ENCODE peak calls at places on chromosome 9, in six cellular contexts. K is stimulated activated CD4-positive, alpha-beta T cell treated with anti-CD3 and anti-CD28 coated beads, Interleukin-1b, Interleukin-23, amount 100 ng/mL, for 48 hours; B is coronary artery; P is stimulated activated CD8-positive, alpha-beta memory T cell treated with anti-CD3 and anti-CD28 coated beads, Interleukin-7, amount 100 ng/mL, for 1 hour; X is NCI-H774; L is pons. M is an unnamed sample.

GRCh38 chr9:3887798-3888495 is 362.1 kb upstream of the RFX3 start:
- DNase-seq in K (no peak), B (no peak), P (no peak), X (no peak), L (no peak), M (no peak)

GRCh38 chr9:93081081-93081529 is 14.9 kb upstream of the CARD19 start:
- DNase-seq in K (no peak), B (peak; percentile 55), P (no peak), X (no peak), L (no peak), M (no peak)

GRCh38 chr9:128243486-128244415 is 32.1 kb downstream of the GOLGA2 start:
- DNase-seq in K (no peak), B (no peak), P (no peak), X (no peak), L (no peak), M (no peak)

GRCh38 chr9:77449177-77450092 is 198.7 kb downstream of the GNA14 start:
- DNase-seq in K (no peak), B (no peak), P (no peak), X (no peak), L (no peak), M (no peak)

GRCh38 chr9:98834386-98834785 is 26.9 kb downstream of the GALNT12 start:
- DNase-seq in K (no peak), B (no peak), P (no peak), X (no peak), L (no peak), M (no peak)

GRCh38 chr9:100408541-100409175 is 18.3 kb upstream of the MSANTD3 start:
- DNase-seq in K (no peak), B (no peak), P (no peak), X (no peak), L (no peak), M (no peak)

GRCh38 chr9:35353731-35354365 is 136.1 kb upstream of the RUSC2 start:
- DNase-seq in K (no peak), B (no peak), P (no peak), X (no peak), L (no peak), M (no peak)

GRCh38 chr9:96241391-96241809 is 60.6 kb downstream of the HSD17B3 start:
- DNase-seq in K (peak; percentile 74), B (no peak), P (no peak), X (no peak), L (no peak), M (no peak)

GRCh38 chr9:89311346-89312153 is 555 bp downstream of the CKS2 start:
- DNase-seq in K (no peak), B (peak; percentile 76), P (no peak), X (no peak), L (no peak), M (peak; percentile 17)

GRCh38 chr9:37999501-38000189 is 69.4 kb downstream of the SHB start:
- DNase-seq in K (peak; percentile 11), B (no peak), P (no peak), X (no peak), L (peak; percentile 87), M (peak; percentile 25)

GRCh38 chr9:35736201-35736633 is 3.8 kb downstream of the CREB3 start:
- DNase-seq in K (peak; percentile 64), B (no peak), P (no peak), X (peak; percentile 27), L (peak; percentile 64), M (peak; percentile 70)

GRCh38 chr9:17578911-17579793 is at the start of gene SH3GL2:
- DNase-seq in K (peak; percentile 9), B (no peak), P (no peak), X (peak; percentile 95), L (no peak), M (peak; percentile 40)

GRCh38 chr9:14153310-14153720 is 160.6 kb downstream of the NFIB start:
- DNase-seq in K (no peak), B (no peak), P (no peak), X (no peak), L (no peak), M (no peak)

GRCh38 chr9:107251756-107252322 is 31.2 kb upstream of the RAD23B start:
- DNase-seq in K (no peak), B (no peak), P (no peak), X (no peak), L (peak; percentile 18), M (no peak)

GRCh38 chr9:127980056-127980705 is 608 bp downstream of the EEIG1 start:
- DNase-seq in K (no peak), B (no peak), P (no peak), X (peak; percentile 75), L (peak; percentile 3), M (peak; percentile 28)

GRCh38 chr9:91334053-91334452 is 27.7 kb downstream of the AUH start:
- DNase-seq in K (peak; percentile 34), B (no peak), P (no peak), X (no peak), L (no peak), M (no peak)

GRCh38 chr9:71680189-71680983 is 87.9 kb downstream of the CEMIP2 start:
- DNase-seq in K (no peak), B (no peak), P (no peak), X (no peak), L (no peak), M (no peak)

GRCh38 chr9:19828586-19828985 is 39.7 kb upstream of the SLC24A2 start:
- DNase-seq in K (no peak), B (no peak), P (no peak), X (no peak), L (no peak), M (no peak)

GRCh38 chr9:113523421-113524141 is 60.1 kb downstream of the RGS3 start:
- DNase-seq in K (peak; percentile 61), B (no peak), P (peak; percentile 48), X (no peak), L (peak; percentile 58), M (no peak)

GRCh38 chr9:133184971-133185370 is 21.3 kb upstream of the GBGT1 start:
- DNase-seq in K (peak; percentile 50), B (no peak), P (no peak), X (peak; percentile 66), L (peak; percentile 73), M (peak; percentile 83)

GRCh38 chr9:121717141-121717749 is 65.8 kb downstream of the DAB2IP start:
- DNase-seq in K (no peak), B (no peak), P (no peak), X (no peak), L (no peak), M (no peak)

GRCh38 chr9:134234687-134235359 is 70.5 kb upstream of the RNU6ATAC start:
- DNase-seq in K (no peak), B (no peak), P (no peak), X (no peak), L (no peak), M (no peak)

GRCh38 chr9:110025551-110026170 is 182.3 kb downstream of the C9orf152 start:
- DNase-seq in K (no peak), B (no peak), P (no peak), X (no peak), L (no peak), M (no peak)

GRCh38 chr9:115944166-115944948 is 209.2 kb upstream of the PAPPA start:
- DNase-seq in K (no peak), B (peak; percentile 95), P (no peak), X (no peak), L (no peak), M (peak; percentile 16)

GRCh38 chr9:34512131-34513078 is 10.4 kb downstream of the ENHO start:
- DNase-seq in K (no peak), B (no peak), P (no peak), X (no peak), L (peak; percentile 17), M (no peak)

GRCh38 chr9:38404314-38404713 is 11.8 kb downstream of the ALDH1B1 start:
- DNase-seq in K (no peak), B (no peak), P (no peak), X (no peak), L (no peak), M (no peak)

GRCh38 chr9:128633601-128634000 is 23.0 kb downstream of the DYNC2I2 start:
- DNase-seq in K (no peak), B (no peak), P (no peak), X (no peak), L (no peak), M (no peak)

GRCh38 chr9:84862308-84862707 is 192.8 kb downstream of the NTRK2 start:
- DNase-seq in K (no peak), B (no peak), P (no peak), X (no peak), L (no peak), M (no peak)

GRCh38 chr9:119026120-119026519 is 343.1 kb downstream of the BRINP1 start:
- DNase-seq in K (no peak), B (peak; percentile 76), P (no peak), X (peak; percentile 20), L (peak; percentile 70), M (no peak)

GRCh38 chr9:26219961-26220360 is 541.7 kb upstream of the TUSC1 start:
- DNase-seq in K (no peak), B (no peak), P (no peak), X (no peak), L (no peak), M (no peak)

M was measured in ACHN.